ENCODE peak calls at places on chromosome 1, in four cellular contexts. C is A172, O is RCC 7860, A is A549. R is an unnamed sample.

GRCh38 chr1:94863919-94864318 is 43.8 kb downstream of the SLC44A3 start:
- DNase-seq in C (peak), O (peak), A (peak), R (no peak)

GRCh38 chr1:91124989-91125417 is 103.2 kb upstream of the ZNF644 start:
- DNase-seq in C (no peak), O (no peak), A (no peak), R (no peak)

GRCh38 chr1:230012093-230012393 is 55.0 kb upstream of the GALNT2 start:
- DNase-seq in C (no peak), O (no peak), A (no peak), R (no peak)

GRCh38 chr1:40396420-40396819 is 22.9 kb downstream of the SMAP2 start:
- DNase-seq in C (no peak), O (no peak), A (no peak), R (no peak)

GRCh38 chr1:174989540-174990181 is 10.1 kb upstream of the CACYBP start:
- DNase-seq in C (no peak), O (no peak), A (no peak), R (no peak)

GRCh38 chr1:113534130-113534817 is 144.0 kb downstream of the MAGI3 start:
- DNase-seq in C (peak), O (peak), A (peak), R (no peak)

GRCh38 chr1:107096690-107097089 is 40.2 kb downstream of the PRMT6 start:
- DNase-seq in C (no peak), O (no peak), A (no peak), R (no peak)

GRCh38 chr1:184889902-184890301 is 84.4 kb downstream of the NIBAN1 start:
- DNase-seq in C (no peak), O (peak), A (no peak), R (no peak)

GRCh38 chr1:215777370-215777925 is 210.3 kb downstream of the KCTD3 start:
- DNase-seq in C (no peak), O (no peak), A (no peak), R (no peak)

GRCh38 chr1:155695107-155695506 is 6.2 kb downstream of the DAP3 start:
- DNase-seq in C (no peak), O (no peak), A (no peak), R (no peak)

GRCh38 chr1:32051706-32052105 is 21.0 kb upstream of the TMEM39B start:
- DNase-seq in C (no peak), O (no peak), A (no peak), R (no peak)

GRCh38 chr1:87880098-87880746 is 551.5 kb downstream of the LMO4 start:
- DNase-seq in C (no peak), O (no peak), A (no peak), R (no peak)

GRCh38 chr1:67200755-67201154 is 34.5 kb downstream of the IL23R start:
- DNase-seq in C (no peak), O (no peak), A (no peak), R (no peak)

GRCh38 chr1:36322786-36323635 is 434 bp downstream of the EVA1B start:
- DNase-seq in C (no peak), O (no peak), A (no peak), R (no peak)

GRCh38 chr1:181189691-181190361 is 101.3 kb downstream of the IER5 start:
- DNase-seq in C (peak), O (peak), A (peak), R (peak)

GRCh38 chr1:36864182-36865079 is 169.9 kb downstream of the GRIK3 start:
- DNase-seq in C (no peak), O (no peak), A (no peak), R (no peak)

GRCh38 chr1:7186382-7187120 is 401.3 kb downstream of the CAMTA1 start:
- DNase-seq in C (no peak), O (no peak), A (no peak), R (no peak)

GRCh38 chr1:56065729-56066128 is 513.6 kb downstream of the PLPP3 start:
- DNase-seq in C (peak), O (no peak), A (no peak), R (no peak)

GRCh38 chr1:34037109-34037508 is 127.9 kb downstream of the CSMD2 start:
- DNase-seq in C (no peak), O (no peak), A (no peak), R (no peak)

GRCh38 chr1:183022202-183023145 is 746 bp upstream of the LAMC1 start:
- DNase-seq in C (peak), O (peak), A (peak), R (peak)

GRCh38 chr1:5724847-5725246 is 267.4 kb downstream of the NPHP4 start:
- DNase-seq in C (no peak), O (no peak), A (no peak), R (no peak)

GRCh38 chr1:21865943-21866628 is 54.0 kb downstream of the LDLRAD2 start:
- DNase-seq in C (no peak), O (no peak), A (no peak), R (no peak)

GRCh38 chr1:209742409-209743144 is 13.3 kb upstream of the TRAF3IP3 start:
- DNase-seq in C (peak), O (peak), A (no peak), R (no peak)

GRCh38 chr1:59029768-59030167 is 245.9 kb upstream of the JUN start:
- DNase-seq in C (peak), O (peak), A (peak), R (no peak)

GRCh38 chr1:98177751-98178150 is 256.9 kb upstream of the DPYD start:
- DNase-seq in C (no peak), O (no peak), A (no peak), R (no peak)

GRCh38 chr1:199752688-199753027 is 274.9 kb upstream of the NR5A2 start:
- DNase-seq in C (no peak), O (no peak), A (no peak), R (no peak)

GRCh38 chr1:29964718-29965533 is 728.6 kb downstream of the PTPRU start:
- DNase-seq in C (no peak), O (no peak), A (no peak), R (no peak)

GRCh38 chr1:70738576-70738975 is 309.0 kb downstream of the PTGER3 start:
- DNase-seq in C (no peak), O (no peak), A (no peak), R (no peak)

GRCh38 chr1:174991473-174991872 is 8.3 kb upstream of the CACYBP start:
- DNase-seq in C (no peak), O (no peak), A (no peak), R (no peak)

R was measured in KG1.